ENCODE peak calls at places on chromosomes 6 and 20, in five cellular contexts. J is HT1080, U is skeletal muscle cell, N is fibroblast of the conjunctiva, P is NCI-H748 treated with DMSO at 0.1 percent for 48 hours. H is an unnamed sample.

GRCh38 chr20:38987777-38988176 is 25.6 kb downstream of the DHX35 start:
- DNase-seq in N (no peak), P (no peak), U (no peak), J (no peak), H (no peak)

GRCh38 chr20:33131949-33132822 is 35.8 kb upstream of the BPIFA2 start:
- DNase-seq in P (no peak), J (no peak), U (no peak), N (no peak), H (no peak)

GRCh38 chr6:37283786-37284185 is 25.8 kb upstream of the TMEM217 start:
- DNase-seq in J (no peak), N (peak; percentile 28), U (no peak), P (no peak), H (no peak)

GRCh38 chr6:64280569-64280968 is 645.0 kb downstream of the PHF3 start:
- DNase-seq in U (no peak), J (peak; percentile 17), N (peak; percentile 34), P (peak; percentile 59), H (no peak)

GRCh38 chr6:125014157-125014957 is 52.1 kb downstream of the RNF217 start:
- DNase-seq in P (no peak), U (peak; percentile 64), J (peak; percentile 49), N (peak; percentile 72), H (peak; percentile 50)

GRCh38 chr6:42960243-42961019 is at the start of gene GNMT:
- DNase-seq in P (peak; percentile 57), N (no peak), U (no peak), J (no peak), H (no peak)

GRCh38 chr20:14757728-14758127 is 420.3 kb upstream of the FLRT3 start:
- DNase-seq in J (no peak), N (no peak), P (no peak), U (no peak), H (no peak)

GRCh38 chr6:4581468-4582420 is 194.5 kb upstream of the CDYL start:
- DNase-seq in U (peak; percentile 83), J (peak; percentile 83), P (no peak), N (peak; percentile 54), H (peak; percentile 93)

H was measured in AG04449.